ENCODE peak calls at places on chromosomes 1 and 21, in six cellular contexts. One of them, this sample, is unnamed.

GRCh38 chr1:245489838-245490237 is 335.1 kb downstream of the KIF26B start:
- DNase-seq in foreskin fibroblast: no peak
- DNase-seq in cardiac muscle cell: no peak
- DNase-seq in upper lobe of right lung: no peak
- DNase-seq in GM23248: no peak
- DNase-seq in A549: no peak
- DNase-seq in this sample: no peak

GRCh38 chr21:27761623-27762022 is 794.7 kb upstream of the ADAMTS5 start:
- DNase-seq in A549: no peak
- DNase-seq in cardiac muscle cell: no peak
- DNase-seq in upper lobe of right lung: no peak
- DNase-seq in foreskin fibroblast: no peak
- DNase-seq in GM23248: no peak
- DNase-seq in this sample: no peak

GRCh38 chr1:199242162-199242561 is 603.3 kb downstream of the PTPRC start:
- DNase-seq in foreskin fibroblast: no peak
- DNase-seq in upper lobe of right lung: no peak
- DNase-seq in GM23248: no peak
- DNase-seq in cardiac muscle cell: no peak
- DNase-seq in A549: no peak
- DNase-seq in this sample: no peak

GRCh38 chr1:169890761-169891538 is 2.7 kb downstream of the SCYL3 start:
- DNase-seq in cardiac muscle cell: no peak
- DNase-seq in A549: no peak
- DNase-seq in GM23248: no peak
- DNase-seq in upper lobe of right lung: no peak
- DNase-seq in foreskin fibroblast: no peak
- DNase-seq in this sample: no peak

GRCh38 chr21:15210235-15210678 is 145.5 kb upstream of the NRIP1 start:
- DNase-seq in foreskin fibroblast: no peak
- DNase-seq in upper lobe of right lung: peak
- DNase-seq in GM23248: peak
- DNase-seq in cardiac muscle cell: no peak
- DNase-seq in A549: peak
- DNase-seq in this sample: peak

GRCh38 chr1:97433520-97434175 is 487.2 kb downstream of the DPYD start:
- DNase-seq in GM23248: peak
- DNase-seq in foreskin fibroblast: peak
- DNase-seq in A549: no peak
- DNase-seq in upper lobe of right lung: no peak
- DNase-seq in cardiac muscle cell: no peak
- DNase-seq in this sample: no peak

GRCh38 chr1:112881742-112882127 is 74.3 kb downstream of the SLC16A1 start:
- DNase-seq in cardiac muscle cell: no peak
- DNase-seq in GM23248: peak
- DNase-seq in upper lobe of right lung: no peak
- DNase-seq in foreskin fibroblast: peak
- DNase-seq in A549: no peak
- DNase-seq in this sample: no peak

GRCh38 chr1:186482661-186483255 is 21.8 kb upstream of the PDC start:
- DNase-seq in A549: peak
- DNase-seq in GM23248: peak
- DNase-seq in foreskin fibroblast: peak
- DNase-seq in upper lobe of right lung: no peak
- DNase-seq in cardiac muscle cell: peak
- DNase-seq in this sample: no peak

GRCh38 chr1:197526736-197527371 is 248.4 kb downstream of the DENND1B start:
- DNase-seq in upper lobe of right lung: no peak
- DNase-seq in foreskin fibroblast: no peak
- DNase-seq in A549: peak
- DNase-seq in GM23248: peak
- DNase-seq in cardiac muscle cell: peak
- DNase-seq in this sample: no peak

GRCh38 chr21:36701912-36702621 is 3.2 kb downstream of the SIM2 start:
- DNase-seq in upper lobe of right lung: no peak
- DNase-seq in GM23248: no peak
- DNase-seq in cardiac muscle cell: no peak
- DNase-seq in A549: no peak
- DNase-seq in foreskin fibroblast: no peak
- DNase-seq in this sample: no peak

GRCh38 chr1:161307230-161307768 is 2.5 kb downstream of the MPZ start:
- DNase-seq in cardiac muscle cell: no peak
- DNase-seq in foreskin fibroblast: peak
- DNase-seq in A549: no peak
- DNase-seq in GM23248: peak
- DNase-seq in upper lobe of right lung: no peak
- DNase-seq in this sample: peak

GRCh38 chr1:200556005-200556404 is 64.5 kb downstream of the KIF14 start:
- DNase-seq in foreskin fibroblast: peak
- DNase-seq in upper lobe of right lung: no peak
- DNase-seq in A549: no peak
- DNase-seq in GM23248: peak
- DNase-seq in cardiac muscle cell: no peak
- DNase-seq in this sample: no peak

GRCh38 chr1:9319208-9319788 is 26.6 kb downstream of the SPSB1 start:
- DNase-seq in GM23248: no peak
- DNase-seq in foreskin fibroblast: no peak
- DNase-seq in A549: no peak
- DNase-seq in cardiac muscle cell: no peak
- DNase-seq in upper lobe of right lung: no peak
- DNase-seq in this sample: no peak

GRCh38 chr1:89633103-89633744 is at the start of gene LRRC8C:
- DNase-seq in upper lobe of right lung: peak
- DNase-seq in GM23248: peak
- DNase-seq in cardiac muscle cell: peak
- DNase-seq in foreskin fibroblast: peak
- DNase-seq in A549: peak
- DNase-seq in this sample: peak

GRCh38 chr1:866095-866494 is 57.6 kb upstream of the SAMD11 start:
- DNase-seq in GM23248: no peak
- DNase-seq in upper lobe of right lung: no peak
- DNase-seq in foreskin fibroblast: no peak
- DNase-seq in A549: no peak
- DNase-seq in cardiac muscle cell: no peak
- DNase-seq in this sample: no peak

GRCh38 chr1:226402615-226403521 is 5.0 kb downstream of the PARP1 start:
- DNase-seq in A549: no peak
- DNase-seq in GM23248: no peak
- DNase-seq in cardiac muscle cell: no peak
- DNase-seq in foreskin fibroblast: no peak
- DNase-seq in upper lobe of right lung: no peak
- DNase-seq in this sample: peak

GRCh38 chr1:162175393-162175792 is 105.9 kb downstream of the NOS1AP start:
- DNase-seq in cardiac muscle cell: peak
- DNase-seq in A549: no peak
- DNase-seq in GM23248: no peak
- DNase-seq in upper lobe of right lung: no peak
- DNase-seq in foreskin fibroblast: no peak
- DNase-seq in this sample: no peak

DNA sequence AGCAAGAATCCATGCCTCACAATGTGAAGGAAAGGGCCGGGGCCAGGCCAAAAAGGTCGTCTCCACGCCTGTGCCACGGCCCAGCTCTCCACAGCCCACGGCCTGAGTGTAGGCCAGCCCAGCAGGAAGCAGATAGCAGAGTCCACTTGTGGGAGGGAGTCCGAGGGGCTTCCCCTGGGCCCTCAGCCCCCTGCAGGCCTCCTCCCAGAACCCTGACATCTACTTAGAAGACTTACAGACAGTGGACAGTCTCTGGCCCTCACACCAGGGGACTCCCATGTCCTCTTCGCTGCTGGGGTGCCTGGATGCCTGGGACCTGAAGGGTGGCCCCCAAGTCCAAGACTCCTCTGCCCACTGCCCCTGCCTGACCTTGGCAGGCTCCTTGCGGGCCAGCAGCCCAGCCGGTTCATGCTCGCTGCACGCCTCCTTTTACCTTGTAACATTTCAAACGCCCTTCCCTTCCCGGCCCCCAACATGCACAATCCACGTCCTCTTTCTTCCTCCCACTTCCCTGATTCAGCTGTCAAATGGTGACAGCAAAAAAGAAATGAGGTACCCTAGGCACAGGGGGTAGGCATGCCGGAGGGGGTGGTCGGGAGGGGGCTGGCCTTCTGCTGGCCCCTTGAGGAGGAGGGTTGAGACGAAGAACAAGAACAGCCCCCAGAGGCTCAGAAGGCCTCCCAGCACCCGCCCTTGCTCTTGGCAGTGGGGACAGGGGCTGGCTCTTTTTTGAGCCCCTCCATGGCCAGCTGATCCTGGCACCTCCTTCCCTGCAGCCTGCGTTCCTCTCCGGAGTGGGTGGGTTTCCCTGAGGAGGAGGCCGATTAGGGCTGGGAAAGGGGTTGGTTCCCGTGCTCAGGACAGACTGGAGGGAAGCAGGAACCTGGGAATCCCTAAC is 998 bp upstream of the PTPN7 start:
- DNase-seq in GM23248: no peak
- DNase-seq in cardiac muscle cell: no peak
- DNase-seq in upper lobe of right lung: peak
- DNase-seq in foreskin fibroblast: no peak
- DNase-seq in A549: no peak
- DNase-seq in this sample: no peak
- H3K4me3 ChIP-seq in GM23248: no peak
- H3K4me3 ChIP-seq in cardiac muscle cell: no peak
- H3K4me3 ChIP-seq in upper lobe of right lung: no peak
- H3K4me3 ChIP-seq in foreskin fibroblast: no peak
- H3K4me3 ChIP-seq in A549: no peak
- H3K4me3 ChIP-seq in this sample: peak

GRCh38 chr1:204637985-204638356 is 47.6 kb downstream of the LRRN2 start:
- DNase-seq in foreskin fibroblast: no peak
- DNase-seq in GM23248: peak
- DNase-seq in upper lobe of right lung: no peak
- DNase-seq in A549: no peak
- DNase-seq in cardiac muscle cell: no peak
- DNase-seq in this sample: no peak
- H3K4me3 ChIP-seq in foreskin fibroblast: no peak
- H3K4me3 ChIP-seq in GM23248: no peak
- H3K4me3 ChIP-seq in upper lobe of right lung: no peak
- H3K4me3 ChIP-seq in A549: no peak
- H3K4me3 ChIP-seq in cardiac muscle cell: no peak
- H3K4me3 ChIP-seq in this sample: no peak

DNA sequence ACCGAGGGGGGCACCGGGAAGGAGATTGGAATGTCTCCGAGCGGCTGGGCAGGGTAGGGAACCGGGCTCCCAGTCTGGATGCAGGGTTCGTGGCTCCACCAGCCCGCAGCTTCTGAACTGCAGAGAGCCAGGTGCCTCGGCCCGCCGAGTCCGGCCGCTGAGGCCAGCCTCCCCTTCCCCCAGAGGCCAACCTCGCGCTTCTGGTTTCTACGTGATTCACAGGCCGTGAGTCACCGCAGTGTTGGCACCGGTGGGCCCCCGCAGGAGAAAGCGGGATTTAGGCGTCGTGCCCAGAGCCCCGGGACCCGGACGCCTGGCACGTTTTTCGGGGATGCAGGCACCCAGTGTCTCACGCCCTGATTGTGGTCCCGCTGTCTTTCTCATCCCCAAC is 458 bp downstream of the CRABP2 start:
- DNase-seq in upper lobe of right lung: no peak
- DNase-seq in cardiac muscle cell: no peak
- DNase-seq in A549: peak
- DNase-seq in foreskin fibroblast: peak
- DNase-seq in GM23248: peak
- DNase-seq in this sample: peak
- H3K4me3 ChIP-seq in upper lobe of right lung: peak
- H3K4me3 ChIP-seq in cardiac muscle cell: peak
- H3K4me3 ChIP-seq in A549: peak
- H3K4me3 ChIP-seq in foreskin fibroblast: peak
- H3K4me3 ChIP-seq in GM23248: peak
- H3K4me3 ChIP-seq in this sample: peak

GRCh38 chr1:32825181-32825580 is 7.7 kb downstream of the S100PBP start:
- DNase-seq in A549: no peak
- DNase-seq in cardiac muscle cell: no peak
- DNase-seq in upper lobe of right lung: no peak
- DNase-seq in foreskin fibroblast: no peak
- DNase-seq in GM23248: no peak
- DNase-seq in this sample: no peak
- H3K4me3 ChIP-seq in A549: no peak
- H3K4me3 ChIP-seq in cardiac muscle cell: no peak
- H3K4me3 ChIP-seq in upper lobe of right lung: no peak
- H3K4me3 ChIP-seq in foreskin fibroblast: no peak
- H3K4me3 ChIP-seq in GM23248: no peak
- H3K4me3 ChIP-seq in this sample: no peak

GRCh38 chr21:34984356-34984755 is 64.7 kb downstream of the RUNX1 start:
- DNase-seq in A549: no peak
- DNase-seq in foreskin fibroblast: no peak
- DNase-seq in upper lobe of right lung: no peak
- DNase-seq in cardiac muscle cell: no peak
- DNase-seq in GM23248: no peak
- DNase-seq in this sample: no peak
- H3K4me3 ChIP-seq in A549: no peak
- H3K4me3 ChIP-seq in foreskin fibroblast: no peak
- H3K4me3 ChIP-seq in upper lobe of right lung: no peak
- H3K4me3 ChIP-seq in cardiac muscle cell: no peak
- H3K4me3 ChIP-seq in GM23248: no peak
- H3K4me3 ChIP-seq in this sample: no peak